ENCODE peak calls at places on chromosomes 5 and 9, in five cellular contexts. C is A549, V is tibial nerve, O is suprapubic skin, K is transverse colon. Y is an unnamed sample.

GRCh38 chr5:151905639-151906038 is 19.0 kb downstream of the GLRA1 start:
- DNase-seq in V (no peak), O (no peak), C (no peak), K (no peak), Y (no peak)

GRCh38 chr5:136622737-136623136 is 257.4 kb upstream of the TRPC7 start:
- DNase-seq in O (no peak), K (no peak), V (no peak), C (no peak), Y (no peak)

GRCh38 chr5:10656176-10656830 is 92.4 kb downstream of the ANKRD33B start:
- DNase-seq in K (no peak), V (no peak), O (no peak), C (no peak), Y (no peak)

GRCh38 chr9:110141118-110141797 is 66.7 kb downstream of the C9orf152 start:
- DNase-seq in V (peak; percentile 59), O (no peak), K (no peak), C (peak; percentile 44), Y (peak; percentile 49)

GRCh38 chr5:62742214-62742613 is 163.6 kb downstream of the LRRC70 start:
- DNase-seq in O (no peak), C (no peak), V (no peak), K (peak; percentile 25), Y (no peak)

GRCh38 chr9:137405677-137406081 is 17.3 kb downstream of the EXD3 start:
- DNase-seq in O (no peak), C (no peak), V (no peak), K (no peak), Y (no peak)

GRCh38 chr9:6417186-6417585 is 4.2 kb downstream of the UHRF2 start:
- DNase-seq in O (no peak), V (no peak), C (no peak), K (no peak), Y (no peak)

GRCh38 chr5:163586431-163587033 is 81.1 kb downstream of the MAT2B start:
- DNase-seq in K (no peak), C (no peak), O (no peak), V (no peak), Y (no peak)

GRCh38 chr9:112360047-112360804 is 19.7 kb upstream of the HSDL2 start:
- DNase-seq in V (no peak), O (no peak), C (no peak), K (no peak), Y (no peak)

GRCh38 chr9:136585531-136586120 is 39.8 kb upstream of the NOTCH1 start:
- DNase-seq in C (no peak), V (no peak), O (no peak), K (no peak), Y (no peak)

GRCh38 chr9:34559616-34560546 is 29.6 kb downstream of the CNTFR start:
- DNase-seq in V (no peak), C (peak; percentile 50), O (no peak), K (peak; percentile 60), Y (no peak)

GRCh38 chr5:147767048-147767447 is 15.5 kb downstream of the JAKMIP2 start:
- DNase-seq in K (no peak), O (no peak), C (no peak), V (no peak), Y (no peak)
- TF ChIP-seq EP300 in K (no peak), O (no peak), C (no peak), V (no peak), Y (no peak)

GRCh38 chr5:153067869-153068268 is 422.6 kb upstream of the GRIA1 start:
- DNase-seq in O (no peak), K (no peak), V (no peak), C (no peak), Y (no peak)
- TF ChIP-seq EP300 in O (no peak), K (no peak), V (no peak), C (no peak), Y (no peak)

GRCh38 chr9:7491641-7492040 is 307.9 kb downstream of the DMAC1 start:
- DNase-seq in V (no peak), K (peak; percentile 13), C (no peak), O (no peak), Y (no peak)

GRCh38 chr9:7490317-7491108 is 309.1 kb downstream of the DMAC1 start:
- DNase-seq in C (no peak), K (no peak), O (no peak), V (no peak), Y (no peak)

DNA sequence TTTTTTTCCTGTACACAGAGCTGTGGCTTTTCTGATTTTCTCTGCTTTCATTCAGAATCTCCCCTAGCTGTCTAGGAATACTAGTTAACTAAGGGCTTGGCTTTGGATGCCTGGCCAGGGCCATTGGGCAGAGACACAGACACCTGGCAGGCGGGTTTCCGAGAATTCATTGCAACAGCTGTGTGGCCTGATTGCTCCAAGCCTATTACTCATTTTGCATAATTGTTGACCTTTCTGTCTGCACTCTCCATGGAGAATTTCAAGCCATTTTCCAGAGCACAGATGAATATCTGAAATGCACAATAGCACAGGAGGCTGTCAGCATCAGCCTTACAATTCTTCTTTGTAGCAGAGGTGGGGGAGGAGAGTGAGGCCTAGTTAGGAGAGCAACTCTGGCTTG is 310.6 kb downstream of the DMAC1 start:
- DNase-seq in O (no peak), K (peak; percentile 38), C (no peak), V (no peak), Y (no peak)
- TF ChIP-seq EP300 in O (no peak), K (no peak), C (no peak), V (no peak), Y (no peak)

GRCh38 chr5:78339591-78340450 is 20.6 kb upstream of the SCAMP1 start:
- DNase-seq in K (no peak), V (no peak), C (no peak), O (no peak), Y (no peak)

GRCh38 chr5:78341445-78341844 is 19.0 kb upstream of the SCAMP1 start:
- DNase-seq in O (no peak), K (no peak), C (no peak), V (no peak), Y (no peak)

GRCh38 chr5:78345485-78345884 is 14.9 kb upstream of the SCAMP1 start:
- DNase-seq in O (no peak), C (no peak), K (no peak), V (no peak), Y (no peak)
- TF ChIP-seq EP300 in O (no peak), C (no peak), K (no peak), V (no peak), Y (no peak)

GRCh38 chr5:96067902-96068614 is 106.4 kb upstream of the ELL2 start:
- DNase-seq in V (no peak), C (peak; percentile 36), K (no peak), O (no peak), Y (no peak)
- TF ChIP-seq EP300 in V (no peak), C (peak; percentile 27), K (no peak), O (no peak), Y (no peak)

DNA sequence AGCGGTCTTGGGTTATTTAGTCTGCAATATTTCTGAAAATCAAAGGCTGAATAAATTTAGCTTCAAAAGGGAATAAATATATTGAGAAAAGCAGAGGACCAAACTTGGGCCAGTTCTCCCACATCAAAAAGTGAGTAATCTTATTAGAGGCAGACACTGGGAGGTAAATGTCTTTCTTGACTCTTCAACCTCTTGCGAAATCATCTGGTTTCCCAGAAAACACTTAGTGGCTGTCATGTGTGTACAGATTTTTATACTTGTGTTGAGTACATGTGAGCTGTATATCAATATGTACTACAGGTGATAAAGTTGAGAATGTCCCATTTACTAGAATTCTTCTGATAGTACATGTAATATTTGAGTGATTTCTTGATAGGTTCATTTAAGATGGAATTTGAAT is 454.9 kb downstream of the PRR16 start:
- DNase-seq in K (no peak), V (no peak), C (no peak), O (no peak), Y (no peak)
- TF ChIP-seq EP300 in K (no peak), V (no peak), C (no peak), O (no peak), Y (no peak)

DNA sequence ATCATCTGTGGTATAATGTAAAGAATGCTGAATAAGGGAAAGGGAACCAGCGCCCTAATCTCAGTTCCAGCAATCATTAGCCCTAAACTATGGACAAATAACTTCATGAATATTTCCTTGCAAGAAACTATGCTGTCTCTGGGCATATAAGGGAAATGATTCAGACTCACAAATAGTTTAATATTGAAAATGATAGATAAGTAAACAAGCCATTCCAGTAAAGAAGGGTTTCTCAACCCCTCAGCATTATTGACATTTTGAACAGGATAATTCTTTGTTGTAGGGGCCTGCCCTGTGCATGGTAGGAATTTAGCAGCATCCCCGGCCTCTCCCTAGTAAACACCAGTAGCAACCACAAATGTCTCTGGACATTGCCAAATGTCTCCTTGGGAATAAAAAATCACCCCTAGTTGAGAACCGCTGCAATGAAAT is 23.8 kb downstream of the C5 start:
- DNase-seq in K (no peak), C (no peak), V (no peak), O (no peak), Y (no peak)
- TF ChIP-seq EP300 in K (no peak), C (peak; percentile 58), V (no peak), O (no peak), Y (no peak)